ENCODE peak calls at places on chromosomes 3 and 15, in five cellular contexts. C is kidney, H is iris pigment epithelial cell, S is cardiac fibroblast, J is fibroblast of pulmonary artery. Z is an unnamed sample.

GRCh38 chr15:62569460-62570404 is 404.6 kb upstream of the C2CD4B start:
- DNase-seq in H (peak; percentile 75), J (peak; percentile 71), C (peak; percentile 82), S (peak; percentile 91), Z (peak; percentile 6)

GRCh38 chr3:35932995-35933394 is 293.7 kb downstream of the ARPP21 start:
- DNase-seq in C (no peak), J (peak; percentile 97), H (peak; percentile 95), S (peak; percentile 93), Z (peak; percentile 85)

GRCh38 chr3:59192473-59192872 is 142.6 kb upstream of the CFAP20DC start:
- DNase-seq in S (peak; percentile 25), J (peak; percentile 3), C (no peak), H (peak; percentile 73), Z (no peak)

GRCh38 chr15:77048135-77048866 is 22.6 kb downstream of the TSPAN3 start:
- DNase-seq in J (no peak), S (peak; percentile 29), H (peak; percentile 64), C (no peak), Z (no peak)

GRCh38 chr3:171349392-171349791 is 110.8 kb downstream of the TNIK start:
- DNase-seq in C (no peak), J (no peak), S (no peak), H (no peak), Z (no peak)

GRCh38 chr3:83738202-83738601 is 1220.6 kb upstream of the CADM2 start:
- DNase-seq in C (no peak), H (no peak), J (no peak), S (no peak), Z (no peak)

GRCh38 chr15:81013396-81013929 is 12.7 kb downstream of the TLNRD1 start:
- DNase-seq in H (no peak), S (no peak), C (no peak), J (no peak), Z (no peak)

GRCh38 chr3:197369545-197369944 is 71.1 kb upstream of the DLG1 start:
- DNase-seq in H (no peak), C (no peak), J (no peak), S (no peak), Z (no peak)

GRCh38 chr3:133444071-133444774 is 44.4 kb downstream of the BFSP2 start:
- DNase-seq in J (peak; percentile 73), S (peak; percentile 55), H (peak; percentile 37), C (no peak), Z (peak; percentile 62)

GRCh38 chr3:9915252-9916141 is 1.4 kb upstream of the IL17RC start:
- DNase-seq in H (peak; percentile 67), S (peak; percentile 66), J (peak; percentile 61), C (peak; percentile 93), Z (peak; percentile 37)

GRCh38 chr15:28989896-28990295 is 104.1 kb downstream of the APBA2 start:
- DNase-seq in J (no peak), S (no peak), C (no peak), H (no peak), Z (no peak)

GRCh38 chr3:99875925-99876781 is 58.5 kb downstream of the CMSS1 start:
- DNase-seq in J (peak; percentile 83), S (peak; percentile 84), C (peak; percentile 94), H (peak; percentile 77), Z (peak; percentile 71)

GRCh38 chr3:73516656-73517055 is 108.1 kb downstream of the PDZRN3 start:
- DNase-seq in J (no peak), C (no peak), H (no peak), S (no peak), Z (no peak)

GRCh38 chr3:14397940-14398800 is 4.2 kb upstream of the SLC6A6 start:
- DNase-seq in S (no peak), J (no peak), C (no peak), H (no peak), Z (no peak)

GRCh38 chr3:30664449-30664848 is 58.0 kb downstream of the TGFBR2 start:
- DNase-seq in S (no peak), H (no peak), J (no peak), C (no peak), Z (no peak)

GRCh38 chr3:59248976-59249375 is 199.2 kb upstream of the CFAP20DC start:
- DNase-seq in H (no peak), C (no peak), S (no peak), J (no peak), Z (peak; percentile 95)

GRCh38 chr3:167855306-167855705 is 119.8 kb downstream of the SERPINI1 start:
- DNase-seq in S (no peak), C (no peak), H (no peak), J (no peak), Z (no peak)

GRCh38 chr15:55827204-55827603 is 84.3 kb upstream of the PRTG start:
- DNase-seq in J (no peak), C (no peak), S (no peak), H (no peak), Z (peak; percentile 42)

GRCh38 chr3:109608574-109608973 is 271.2 kb upstream of the DPPA4 start:
- DNase-seq in C (no peak), J (no peak), H (no peak), S (no peak), Z (no peak)

GRCh38 chr15:55897560-55898336 is 95.7 kb downstream of the NEDD4 start:
- DNase-seq in J (peak; percentile 73), H (peak; percentile 67), C (no peak), S (peak; percentile 71), Z (peak; percentile 55)

GRCh38 chr3:129855454-129856419 is 37.8 kb downstream of the TMCC1 start:
- DNase-seq in C (no peak), S (peak; percentile 66), J (peak; percentile 71), H (peak; percentile 66), Z (peak; percentile 92)

GRCh38 chr15:78127882-78128281 is 3.4 kb downstream of the CIB2 start:
- DNase-seq in S (no peak), H (no peak), C (no peak), J (no peak), Z (no peak)

GRCh38 chr3:112308151-112308911 is 14.3 kb upstream of the SLC9C1 start:
- DNase-seq in H (peak; percentile 85), J (peak; percentile 83), C (peak; percentile 12), S (peak; percentile 90), Z (no peak)

GRCh38 chr3:188243124-188243795 is 89.3 kb downstream of the LPP start:
- DNase-seq in C (no peak), S (no peak), H (no peak), J (no peak), Z (no peak)

GRCh38 chr3:134066539-134067310 is 37.0 kb upstream of the SLCO2A1 start:
- DNase-seq in S (peak; percentile 72), H (no peak), J (peak; percentile 45), C (peak; percentile 80), Z (no peak)

GRCh38 chr15:68279218-68279533 is 1.6 kb downstream of the FEM1B start:
- DNase-seq in C (no peak), H (no peak), J (no peak), S (no peak), Z (no peak)

GRCh38 chr3:166864473-166865467 is 515.3 kb downstream of the ZBBX start:
- DNase-seq in S (no peak), H (no peak), C (peak; percentile 53), J (no peak), Z (no peak)

GRCh38 chr15:21261965-21262850 is 178.1 kb downstream of the POTEB3 start:
- DNase-seq in S (no peak), H (no peak), C (peak; percentile 72), J (no peak), Z (no peak)

GRCh38 chr3:52453496-52454234 is at the start of gene TNNC1:
- DNase-seq in J (no peak), H (no peak), S (no peak), C (peak; percentile 71), Z (no peak)

GRCh38 chr15:61749169-61749568 is 311.1 kb downstream of the VPS13C start:
- DNase-seq in S (no peak), C (no peak), H (no peak), J (no peak), Z (no peak)

GRCh38 chr15:96463376-96463775 is 132.9 kb downstream of the NR2F2 start:
- DNase-seq in S (no peak), H (no peak), C (no peak), J (no peak), Z (no peak)

Z was measured in pons.